ENCODE peak calls at places on chromosomes 11 and 22, in ten cellular contexts. K is midbrain; M is iris pigment epithelial cell; R is fibroblast of villous mesenchyme; W is adrenal gland; J is activated T-cell treated with anti-CD3 and anti-CD28 coated beads, Interleukin-2, amount 50 U/mL, for 48 hours; Y is RWPE1; P is CD8-positive, alpha-beta memory T cell; Q is choroid plexus epithelial cell; D is naive thymus-derived CD4-positive, alpha-beta T cell. E is an unnamed sample.

GRCh38 chr11:17668166-17668565 is 51.2 kb upstream of the MYOD1 start:
- DNase-seq in J (no peak), M (no peak), P (no peak), K (no peak), W (no peak), R (no peak), Y (no peak), Q (no peak), D (no peak), E (no peak)

GRCh38 chr22:24436553-24436952 is 9.2 kb downstream of the ADORA2A start:
- DNase-seq in D (no peak), R (no peak), J (no peak), Y (no peak), W (no peak), Q (no peak), M (no peak), K (no peak), P (no peak), E (no peak)

GRCh38 chr11:12433571-12434061 is 56.2 kb downstream of the PARVA start:
- DNase-seq in J (no peak), M (peak; percentile 82), D (no peak), W (no peak), Q (peak; percentile 84), P (no peak), Y (no peak), R (peak; percentile 98), K (peak; percentile 34), E (no peak)

GRCh38 chr11:67264886-67265632 is 1.2 kb upstream of the GRK2 start:
- DNase-seq in W (no peak), Y (peak; percentile 66), R (no peak), M (no peak), J (peak; percentile 52), P (no peak), D (no peak), Q (no peak), K (no peak), E (peak; percentile 15)

GRCh38 chr11:2574043-2574552 is 125.7 kb downstream of the KCNQ1OT1 start:
- DNase-seq in R (no peak), K (no peak), Y (no peak), J (no peak), M (no peak), Q (no peak), D (no peak), W (no peak), P (no peak), E (no peak)

GRCh38 chr11:64624869-64625481 is 34.0 kb downstream of the SLC22A12 start:
- DNase-seq in R (no peak), K (peak; percentile 36), D (no peak), M (no peak), Q (no peak), Y (no peak), J (no peak), W (no peak), P (no peak), E (no peak)

GRCh38 chr11:47388697-47389576 is 10.6 kb upstream of the SPI1 start:
- DNase-seq in R (no peak), P (no peak), J (no peak), K (no peak), M (no peak), D (no peak), W (no peak), Y (no peak), Q (no peak), E (peak; percentile 28)

GRCh38 chr11:47393163-47394049 is 15.0 kb upstream of the SLC39A13 start:
- DNase-seq in K (no peak), M (peak; percentile 84), D (no peak), J (no peak), W (no peak), Q (peak; percentile 69), R (peak; percentile 67), Y (no peak), P (no peak), E (no peak)

GRCh38 chr22:32628626-32629587 is 154.3 kb downstream of the FBXO7 start:
- DNase-seq in Q (peak; percentile 76), J (no peak), D (no peak), P (no peak), W (no peak), Y (no peak), R (peak; percentile 98), K (no peak), M (peak; percentile 36), E (no peak)

GRCh38 chr11:73585834-73586575 is 11.9 kb downstream of the FAM168A start:
- DNase-seq in D (no peak), Y (peak; percentile 6), M (peak; percentile 54), Q (peak; percentile 10), R (no peak), P (no peak), J (no peak), K (no peak), W (no peak), E (no peak)

GRCh38 chr11:110467556-110467955 is 37.8 kb downstream of the FDX1 start:
- DNase-seq in R (no peak), P (no peak), Q (peak; percentile 19), D (no peak), J (no peak), W (no peak), K (no peak), M (no peak), Y (no peak), E (no peak)

GRCh38 chr11:14445542-14446530 is 53.8 kb downstream of the COPB1 start:
- DNase-seq in K (no peak), M (no peak), R (no peak), W (no peak), D (no peak), J (no peak), Q (no peak), Y (no peak), P (no peak), E (no peak)

GRCh38 chr11:94835571-94835970 is 67.4 kb downstream of the AMOTL1 start:
- DNase-seq in J (no peak), D (no peak), Q (peak; percentile 30), K (no peak), W (no peak), P (no peak), Y (peak; percentile 30), M (peak; percentile 54), R (peak; percentile 71), E (no peak)

GRCh38 chr22:28034760-28035401 is 115.8 kb upstream of the PITPNB start:
- DNase-seq in M (peak; percentile 74), P (no peak), Y (no peak), J (no peak), Q (peak; percentile 69), D (no peak), R (peak; percentile 57), K (peak; percentile 33), W (peak; percentile 91), E (peak; percentile 76)

GRCh38 chr11:62880803-62881578 is at the start of gene SLC3A2:
- DNase-seq in D (peak; percentile 80), W (peak; percentile 90), R (peak; percentile 89), M (peak; percentile 90), J (peak; percentile 92), P (peak; percentile 82), K (peak; percentile 91), Q (peak; percentile 91), Y (peak; percentile 89), E (peak; percentile 91)

E was measured in ovary.